ENCODE peak calls at places on chromosomes 4 and X, in six cellular contexts. W, G, Y, Z, I and D are unnamed samples. For H3K4me1, the result is how much of the 10 kb centered on the place peaks cover.

GRCh38 chr4:133960975-133961374 is 240.6 kb downstream of the PABPC4L start:
- DNase-seq in Y (no peak), I (no peak), Z (no peak), W (no peak), G (no peak), D (no peak)

GRCh38 chrX:130728208-130728607 is 174.8 kb downstream of the ENOX2 start:
- DNase-seq in G (no peak), Z (no peak), Y (peak), W (no peak), I (no peak), D (no peak)

GRCh38 chr4:124936427-124936826 is 223.9 kb upstream of the ANKRD50 start:
- DNase-seq in Z (peak), I (peak), G (peak), Y (peak), W (no peak), D (peak)

GRCh38 chr4:126839066-126839465 is 793.7 kb upstream of the INTU start:
- DNase-seq in Y (peak), Z (no peak), W (no peak), I (no peak), G (no peak), D (no peak)

GRCh38 chrX:20309796-20310195 is 43.1 kb upstream of the RPS6KA3 start:
- DNase-seq in G (no peak), I (no peak), Y (peak), Z (no peak), W (no peak), D (no peak)

GRCh38 chr4:21780158-21780557 is 168.4 kb downstream of the KCNIP4 start:
- DNase-seq in Y (peak), W (no peak), G (no peak), Z (peak), I (no peak), D (no peak)

GRCh38 chrX:46754450-46755075 is 4.4 kb downstream of the SLC9A7 start:
- DNase-seq in Y (no peak), W (no peak), G (no peak), I (no peak), Z (no peak), D (no peak)

GRCh38 chr4:138757432-138757831 is 258.1 kb upstream of the NOCT start:
- DNase-seq in Z (no peak), W (no peak), I (no peak), Y (no peak), G (no peak), D (no peak)

GRCh38 chr4:10157478-10158354 is 41.1 kb upstream of the WDR1 start:
- DNase-seq in W (peak), Y (peak), G (peak), I (peak), Z (peak), D (peak)

GRCh38 chr4:41177016-41177415 is 37.3 kb downstream of the APBB2 start:
- DNase-seq in G (no peak), W (no peak), Y (peak), I (no peak), Z (peak), D (no peak)

GRCh38 chrX:131821945-131822622 is 201.0 kb upstream of the STK26 start:
- DNase-seq in I (no peak), Y (peak), W (no peak), Z (no peak), G (no peak), D (peak)

DNA sequence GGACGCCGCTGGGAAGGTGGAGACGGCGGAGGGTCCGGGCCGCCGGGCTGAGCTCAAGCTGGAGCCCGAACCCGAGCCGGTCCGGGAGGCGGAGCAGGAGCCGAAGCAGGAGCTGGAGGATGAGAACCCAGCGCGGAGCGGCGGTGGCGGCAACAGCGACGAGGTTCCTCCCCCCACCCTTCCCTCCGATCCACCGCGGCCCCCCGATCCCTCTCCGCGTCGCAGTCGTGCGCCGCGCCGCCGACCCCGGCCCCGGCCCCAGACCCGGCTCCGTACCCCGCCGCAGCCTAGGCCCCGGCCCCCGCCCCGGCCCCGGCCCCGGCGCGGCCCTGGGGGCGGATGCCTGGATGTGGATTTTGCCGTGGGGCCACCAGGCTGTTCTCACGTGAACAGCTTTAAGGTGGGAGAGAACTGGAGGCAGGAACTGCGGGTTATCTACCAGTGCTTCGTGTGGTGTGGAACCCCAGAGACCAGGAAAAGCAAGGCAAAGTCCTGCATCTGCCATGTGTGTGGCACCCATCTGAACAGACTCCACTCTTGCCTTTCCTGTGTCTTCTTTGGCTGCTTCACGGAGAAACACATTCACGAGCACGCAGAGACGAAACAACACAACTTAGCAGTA is 483 bp downstream of the USP27X start:
- DNase-seq in G (no peak), Z (peak), Y (peak), I (no peak), W (no peak), D (no peak)
- H3K4me1 ChIP-seq in G (under half), Z (under half), Y (under half), I (under half), W (under half), D (under half)

DNA sequence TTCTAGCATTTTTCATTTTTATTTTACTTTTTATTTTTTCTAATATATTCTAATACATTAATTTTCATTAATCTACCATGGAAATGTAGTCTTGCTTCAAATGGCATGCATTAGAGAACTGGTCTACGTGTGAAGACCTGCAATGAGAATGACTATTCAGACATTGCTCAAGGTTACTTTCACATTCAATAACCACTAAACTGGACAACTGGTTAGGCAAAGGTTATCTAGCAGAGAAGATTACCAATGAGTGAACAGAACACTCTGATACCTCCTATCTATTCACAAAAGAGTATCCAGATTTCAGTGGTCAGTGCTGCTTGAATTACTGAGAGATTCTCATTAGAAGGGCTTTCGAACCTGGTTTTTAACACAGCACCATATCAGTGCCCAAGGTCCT is 58.9 kb upstream of the ARHGAP24 start:
- DNase-seq in Y (no peak), I (no peak), Z (no peak), W (no peak), G (no peak), D (no peak)
- H3K4me1 ChIP-seq in Y (under half), I (under half), Z (under half), W (under half), G (under half), D (under half)

DNA sequence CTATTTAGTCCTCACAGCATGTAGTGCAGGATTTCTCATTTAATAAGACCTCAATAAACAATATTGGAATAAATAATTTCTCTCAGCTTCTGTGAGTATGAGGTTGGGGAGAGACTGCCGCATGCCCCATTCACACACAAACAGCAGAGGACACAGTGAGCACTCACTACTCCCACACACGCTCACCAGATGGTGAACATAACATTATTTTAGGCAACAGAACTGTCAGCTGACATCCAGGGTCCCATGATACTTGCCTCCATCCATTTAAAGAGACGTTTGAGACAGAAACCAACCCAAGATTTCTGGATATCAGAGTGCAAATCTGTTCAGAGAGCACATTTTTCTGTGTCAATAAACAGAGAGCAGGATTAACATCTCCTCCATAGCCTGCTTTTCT is 16.9 kb downstream of the GPRIN3 start:
- DNase-seq in G (no peak), Y (no peak), W (no peak), Z (no peak), I (no peak), D (no peak)
- H3K4me1 ChIP-seq in G (under half), Y (under half), W (under half), Z (under half), I (half or more), D (under half)

DNA sequence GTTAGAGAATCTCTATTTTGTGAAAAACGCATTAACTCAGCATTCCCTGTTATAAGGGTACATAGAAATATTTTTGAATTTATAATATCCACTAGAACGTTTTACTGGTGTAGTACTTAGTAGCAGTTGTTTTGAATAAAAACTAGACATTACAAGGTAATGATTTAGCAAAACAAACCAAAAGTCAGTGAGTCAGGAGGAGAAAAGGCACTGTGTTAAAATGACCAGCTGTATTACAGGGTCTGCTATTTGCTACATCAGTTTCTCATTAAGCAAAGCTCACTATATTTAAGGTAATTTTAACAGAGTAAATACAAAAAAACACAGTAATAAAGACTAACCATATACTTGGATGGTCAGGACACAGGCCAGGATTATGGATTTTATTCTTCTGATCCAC is 152.8 kb downstream of the RASL11B start:
- DNase-seq in Y (peak), W (no peak), Z (no peak), G (no peak), I (no peak), D (no peak)
- H3K4me1 ChIP-seq in Y (under half), W (half or more), Z (under half), G (under half), I (half or more), D (under half)

GRCh38 chr4:73860175-73860574 is 7.1 kb downstream of the PF4V1 start:
- DNase-seq in W (no peak), Z (peak), I (no peak), Y (no peak), G (no peak), D (no peak)

GRCh38 chr4:73860884-73861283 is 7.8 kb downstream of the PF4V1 start:
- DNase-seq in Z (no peak), I (no peak), Y (no peak), G (no peak), W (no peak), D (no peak)

GRCh38 chr4:73862357-73862756 is 6.8 kb upstream of the CXCL1 start:
- DNase-seq in G (no peak), Y (peak), I (no peak), Z (peak), W (no peak), D (no peak)

GRCh38 chr4:73856518-73856917 is 3.4 kb downstream of the PF4V1 start:
- DNase-seq in G (no peak), Y (no peak), Z (no peak), I (no peak), W (peak), D (no peak)

GRCh38 chr4:73859614-73860088 is 6.6 kb downstream of the PF4V1 start:
- DNase-seq in I (no peak), Y (peak), G (no peak), Z (peak), W (no peak), D (no peak)
- H3K4me1 ChIP-seq in I (under half), Y (under half), G (under half), Z (under half), W (under half), D (under half)

GRCh38 chrX:150573702-150574101 is 5.3 kb downstream of the MTM1 start:
- DNase-seq in Y (no peak), Z (no peak), G (no peak), W (no peak), I (no peak), D (no peak)

GRCh38 chrX:150569155-150569477 is 695 bp downstream of the MTM1 start:
- DNase-seq in W (no peak), Z (no peak), G (no peak), I (peak), Y (peak), D (no peak)

GRCh38 chrX:150574824-150575409 is 6.5 kb downstream of the MTM1 start:
- DNase-seq in Y (no peak), G (no peak), I (no peak), W (no peak), Z (no peak), D (no peak)

GRCh38 chrX:150570512-150570911 is 2.1 kb downstream of the MTM1 start:
- DNase-seq in G (no peak), W (no peak), Z (peak), I (no peak), Y (no peak), D (no peak)

DNA sequence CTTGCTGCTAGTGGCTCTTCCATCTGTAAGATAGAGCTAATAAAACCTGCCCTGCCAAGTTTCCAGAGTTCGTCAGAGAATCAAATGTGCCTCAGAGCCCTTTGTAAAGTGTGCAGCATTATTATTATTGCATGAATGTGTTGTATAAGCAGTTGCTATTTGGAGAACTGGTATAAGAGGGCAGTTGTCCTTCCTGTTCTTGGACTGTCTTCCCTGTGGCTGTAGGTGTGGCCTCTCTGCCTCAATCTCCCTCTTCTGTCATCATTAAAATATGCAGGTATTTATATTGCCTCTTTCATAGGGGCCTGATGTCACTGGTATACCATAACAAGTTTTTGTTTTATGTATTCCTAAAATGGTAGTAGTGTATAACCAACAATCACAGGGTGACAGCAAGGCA is 3.8 kb downstream of the MTM1 start:
- DNase-seq in G (no peak), Y (no peak), W (no peak), Z (no peak), I (no peak), D (no peak)
- H3K4me1 ChIP-seq in G (under half), Y (under half), W (under half), Z (under half), I (half or more), D (under half)

GRCh38 chrX:71990518-71990917 is 79.9 kb downstream of the NHSL2 start:
- DNase-seq in Y (no peak), W (no peak), Z (no peak), G (no peak), I (no peak), D (no peak)
- H3K4me1 ChIP-seq in Y (under half), W (under half), Z (under half), G (under half), I (under half), D (under half)

DNA sequence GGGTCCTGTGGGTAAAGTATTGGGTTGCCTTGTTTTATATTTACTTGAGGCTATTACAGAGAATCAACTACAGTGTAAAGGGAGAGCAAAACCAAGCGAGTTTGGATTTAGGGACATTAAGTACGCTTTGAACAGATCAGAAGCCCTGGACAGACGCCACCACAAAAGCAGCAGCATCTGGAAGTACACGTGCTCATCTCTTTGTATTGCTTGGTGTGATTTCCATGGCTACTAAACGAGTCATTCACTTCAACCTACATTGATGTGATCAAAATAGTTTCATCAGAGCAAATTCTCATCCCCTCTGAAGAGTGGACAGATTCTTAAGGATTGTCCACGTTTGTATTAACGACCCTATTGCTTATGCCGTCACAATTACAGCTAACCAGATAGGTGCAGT is 85.1 kb downstream of the SORBS2 start:
- DNase-seq in Z (no peak), I (no peak), G (no peak), W (no peak), Y (no peak), D (no peak)
- H3K4me1 ChIP-seq in Z (under half), I (half or more), G (under half), W (under half), Y (under half), D (under half)

DNA sequence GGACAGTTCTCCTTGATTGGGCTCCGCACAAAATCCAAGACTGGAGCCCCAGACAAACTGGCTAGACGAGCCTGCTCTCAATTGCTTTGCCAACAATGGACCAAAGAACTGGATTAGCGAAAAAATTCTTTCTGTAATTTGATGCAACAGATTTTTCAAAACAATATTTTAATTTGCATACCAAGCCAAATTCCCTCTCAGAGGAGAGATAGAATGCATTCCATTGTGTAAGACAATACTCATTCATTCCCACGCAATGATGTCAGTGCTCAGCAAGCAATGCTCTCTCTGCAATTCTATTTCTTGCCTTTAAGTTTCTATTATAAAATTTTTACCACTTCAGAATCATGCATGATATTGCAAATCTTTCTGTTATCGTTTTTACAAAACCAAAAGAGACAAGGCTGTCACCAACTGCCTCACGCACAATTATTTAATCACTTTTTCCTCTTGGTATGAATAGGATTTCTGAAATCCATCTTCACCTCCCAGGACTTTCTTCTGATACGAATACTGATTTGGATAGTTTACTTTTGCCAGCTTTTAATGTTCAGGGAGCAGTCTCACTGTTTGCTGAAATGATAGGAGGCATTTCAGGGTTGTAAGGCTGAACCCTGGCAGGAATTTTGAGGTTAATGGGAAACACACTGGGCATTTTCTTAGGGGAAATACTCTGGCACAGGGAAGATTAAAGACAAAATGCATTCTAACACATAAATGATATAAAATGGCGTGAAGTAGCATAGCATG is 46.1 kb upstream of the HCCS start:
- DNase-seq in G (no peak), W (no peak), Y (peak), I (no peak), Z (peak), D (no peak)
- H3K4me1 ChIP-seq in G (under half), W (under half), Y (under half), I (under half), Z (under half), D (under half)

DNA sequence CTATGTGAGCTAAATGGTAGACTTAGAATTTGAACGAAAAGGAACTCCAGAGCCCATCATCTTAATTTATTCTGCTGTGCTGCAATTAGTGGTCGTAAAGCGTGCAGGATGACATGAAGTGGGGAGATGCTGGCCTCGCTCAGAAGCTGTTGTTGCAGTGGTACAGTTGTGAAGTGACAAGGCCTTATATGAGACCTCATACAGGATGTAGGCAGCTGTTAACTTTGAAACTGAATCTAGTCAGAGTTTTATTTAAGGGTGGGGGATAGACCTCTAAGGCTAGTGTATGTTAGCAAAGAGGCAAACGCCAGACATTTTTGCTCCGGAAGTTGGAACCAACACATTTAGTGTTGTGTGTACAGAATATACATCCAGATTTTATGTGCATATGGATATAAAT is 13.5 kb downstream of the KLF3 start:
- DNase-seq in W (no peak), G (no peak), Y (no peak), I (no peak), Z (no peak), D (no peak)
- H3K4me1 ChIP-seq in W (half or more), G (under half), Y (under half), I (half or more), Z (under half), D (under half)